ENCODE peak calls at places on chromosomes 2 and 18, in six cellular contexts. C is tibial artery; B is prostate gland; Q is cardiac muscle cell; D is uterus; N is CD8-positive, alpha-beta T cell. U is an unnamed sample. For H3K4me1, the result is how much of the 10 kb centered on the place peaks cover.

GRCh38 chr2:200756618-200757321 is 54.9 kb upstream of the BZW1 start:
- DNase-seq in C (no peak), N (no peak), B (no peak), D (no peak), Q (peak), U (peak)

GRCh38 chr2:230347659-230348305 is 20.8 kb downstream of the SP140L start:
- DNase-seq in D (no peak), N (no peak), Q (peak), C (no peak), B (no peak), U (no peak)

GRCh38 chr2:14340703-14341102 is 291.8 kb upstream of the LRATD1 start:
- DNase-seq in N (no peak), Q (no peak), B (no peak), D (no peak), C (no peak), U (no peak)

GRCh38 chr2:203830294-203831055 is 37.1 kb upstream of the CTLA4 start:
- DNase-seq in D (no peak), B (no peak), Q (no peak), N (no peak), C (no peak), U (no peak)

GRCh38 chr2:187842978-187843847 is 289.0 kb upstream of the TFPI start:
- DNase-seq in N (no peak), Q (peak), C (no peak), B (no peak), D (no peak), U (no peak)

GRCh38 chr2:235444101-235444597 is 49.7 kb upstream of the AGAP1 start:
- DNase-seq in N (no peak), C (no peak), Q (no peak), B (no peak), D (no peak), U (no peak)

GRCh38 chr2:160426604-160427003 is 67.0 kb downstream of the RBMS1 start:
- DNase-seq in C (no peak), D (no peak), Q (no peak), N (no peak), B (no peak), U (no peak)

GRCh38 chr2:111148225-111148873 is 27.6 kb downstream of the BCL2L11 start:
- DNase-seq in C (no peak), B (no peak), D (no peak), N (no peak), Q (no peak), U (no peak)

GRCh38 chr2:163610817-163611556 is 124.8 kb downstream of the FIGN start:
- DNase-seq in N (no peak), Q (no peak), B (peak), C (no peak), D (no peak), U (peak)

GRCh38 chr18:2441544-2441943 is 129.8 kb downstream of the METTL4 start:
- DNase-seq in Q (no peak), N (no peak), C (no peak), B (no peak), D (no peak), U (no peak)

GRCh38 chr2:232488097-232488711 is 570 bp upstream of the ECEL1 start:
- DNase-seq in D (no peak), N (no peak), Q (no peak), B (no peak), C (no peak), U (peak)

GRCh38 chr2:111657351-111657975 is 226.5 kb downstream of the ANAPC1 start:
- DNase-seq in Q (no peak), N (no peak), C (no peak), D (no peak), B (no peak), U (no peak)

GRCh38 chr2:237181844-237182243 is 96.2 kb downstream of the COPS8 start:
- DNase-seq in D (peak), B (no peak), C (no peak), Q (peak), N (no peak), U (no peak)

GRCh38 chr2:78896536-78896935 is 129.0 kb upstream of the REG3G start:
- DNase-seq in D (no peak), Q (no peak), B (no peak), C (no peak), N (no peak), U (no peak)

GRCh38 chr18:37684590-37684989 is 119.0 kb upstream of the CELF4 start:
- DNase-seq in Q (no peak), C (no peak), N (no peak), D (no peak), B (no peak), U (peak)

GRCh38 chr18:6979954-6980353 is 137.6 kb downstream of the LAMA1 start:
- DNase-seq in C (no peak), Q (no peak), D (no peak), B (no peak), N (no peak), U (no peak)

DNA sequence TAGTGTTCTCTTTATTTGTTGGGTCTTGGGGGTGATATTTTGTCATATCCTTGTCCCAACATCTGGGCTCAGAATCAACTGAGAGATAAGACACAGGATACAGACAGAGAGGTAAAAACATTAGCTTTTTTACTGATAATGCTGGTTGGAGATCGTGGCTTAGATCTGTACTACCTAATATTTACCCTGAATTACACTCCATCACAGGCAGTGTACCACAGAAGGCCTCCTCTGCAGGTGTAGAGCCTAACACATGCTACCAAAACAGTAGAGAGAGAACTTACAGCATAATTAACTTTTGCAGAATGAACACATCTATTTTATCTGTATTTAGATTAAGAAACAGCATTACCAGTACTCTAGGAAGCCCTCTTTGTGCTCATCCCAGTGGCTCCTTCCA is 6.8 kb downstream of the AGPS start:
- DNase-seq in N (no peak), D (no peak), Q (no peak), C (no peak), B (no peak), U (no peak)
- H3K4me1 ChIP-seq in N (under half), D (under half), Q (under half), C (under half), B (under half), U (under half)

GRCh38 chr2:129777757-129778607 is 201.5 kb upstream of the RAB6C start:
- DNase-seq in C (no peak), D (no peak), Q (no peak), N (no peak), B (no peak), U (peak)
- H3K4me1 ChIP-seq in C (under half), D (under half), Q (under half), N (under half), B (under half), U (under half)

GRCh38 chr18:13543811-13544732 is 182.3 kb downstream of the FAM210A start:
- DNase-seq in B (no peak), Q (no peak), D (no peak), N (no peak), C (no peak), U (no peak)

GRCh38 chr18:13540783-13541182 is 185.6 kb downstream of the FAM210A start:
- DNase-seq in D (no peak), Q (no peak), B (no peak), C (no peak), N (peak), U (no peak)

GRCh38 chr18:13541621-13542519 is 184.5 kb downstream of the FAM210A start:
- DNase-seq in B (peak), C (no peak), Q (no peak), D (peak), N (no peak), U (no peak)

GRCh38 chr18:13543144-13543543 is 183.2 kb downstream of the FAM210A start:
- DNase-seq in D (no peak), Q (no peak), C (no peak), N (peak), B (no peak), U (no peak)

DNA sequence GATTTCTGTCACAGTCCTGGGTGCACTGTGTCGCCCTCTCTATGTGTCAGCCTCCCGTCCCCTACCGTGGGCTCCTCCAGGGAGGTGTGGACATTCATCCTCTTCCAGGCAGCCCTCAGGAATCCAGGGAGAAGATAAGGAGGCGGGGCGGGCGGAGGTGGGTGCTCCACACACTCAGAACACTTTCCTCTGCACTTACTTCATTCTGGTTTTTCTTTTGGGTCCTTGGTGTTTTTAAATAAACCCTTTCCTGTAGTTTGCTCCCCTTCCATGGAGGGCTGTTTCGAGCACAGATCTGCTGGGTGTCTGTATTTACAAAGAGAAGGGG is 183.9 kb downstream of the FAM210A start:
- DNase-seq in C (no peak), D (no peak), B (no peak), Q (no peak), N (no peak), U (no peak)
- H3K4me1 ChIP-seq in C (under half), D (under half), B (under half), Q (under half), N (under half), U (under half)

DNA sequence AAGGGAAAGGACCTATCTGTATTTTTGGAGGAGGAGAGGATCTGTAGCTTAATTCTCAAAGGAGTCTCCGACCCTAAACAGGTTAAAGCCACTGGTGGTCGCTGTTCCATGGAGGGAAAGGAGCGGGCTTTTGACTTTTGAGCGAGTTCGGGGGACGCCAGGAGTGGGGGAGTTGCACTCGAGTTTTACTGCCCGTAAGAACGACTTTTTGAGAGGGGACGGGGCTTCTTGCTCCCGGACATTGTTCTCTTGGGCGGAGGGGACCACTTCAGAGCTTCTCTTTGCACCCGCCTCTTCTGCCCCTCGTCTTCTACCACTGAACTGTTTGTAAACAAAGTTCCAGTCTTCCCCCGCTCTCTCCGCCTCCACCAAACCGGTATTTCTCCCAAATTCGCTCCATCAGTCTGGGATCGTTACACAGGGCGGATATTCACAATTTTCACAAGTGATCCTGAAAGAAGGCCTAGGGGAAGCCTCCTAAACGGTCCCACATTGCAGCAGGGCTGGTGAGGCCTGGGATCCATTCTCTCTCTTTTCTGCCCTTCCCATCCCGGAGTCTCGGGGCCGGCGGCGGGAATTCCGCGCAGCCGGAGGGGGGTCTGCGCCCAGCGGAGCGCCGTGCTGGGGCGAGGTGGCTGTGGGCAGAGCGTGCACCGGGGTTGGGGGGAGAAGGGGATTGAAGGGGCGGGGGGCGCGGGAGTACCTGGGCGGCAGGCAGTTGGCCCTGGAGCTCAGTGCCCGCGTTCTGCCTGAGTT is 6.6 kb downstream of the DLX2 start:
- DNase-seq in Q (no peak), B (no peak), D (no peak), C (no peak), N (no peak), U (no peak)
- H3K4me1 ChIP-seq in Q (under half), B (under half), D (under half), C (half or more), N (half or more), U (under half)

GRCh38 chr2:95058989-95059601 is 33.6 kb downstream of the MAL start:
- DNase-seq in N (no peak), B (no peak), Q (no peak), C (no peak), D (no peak), U (no peak)

GRCh38 chr2:95057535-95058453 is 32.3 kb downstream of the MAL start:
- DNase-seq in Q (no peak), N (no peak), D (no peak), B (no peak), C (peak), U (no peak)

GRCh38 chr2:95058466-95058988 is 33.0 kb downstream of the MAL start:
- DNase-seq in D (no peak), B (no peak), N (no peak), C (no peak), Q (no peak), U (no peak)

GRCh38 chr2:95056044-95056443 is 30.5 kb downstream of the MAL start:
- DNase-seq in N (no peak), D (no peak), C (no peak), B (no peak), Q (no peak), U (no peak)

GRCh38 chr2:95056461-95057459 is 31.3 kb downstream of the MAL start:
- DNase-seq in Q (no peak), D (no peak), N (no peak), C (peak), B (no peak), U (no peak)
- H3K4me1 ChIP-seq in Q (under half), D (under half), N (half or more), C (under half), B (under half), U (under half)

GRCh38 chr2:149006883-149007543 is 31.5 kb upstream of the LYPD6B start:
- DNase-seq in N (no peak), C (no peak), D (no peak), Q (no peak), B (peak), U (no peak)
- H3K4me1 ChIP-seq in N (under half), C (under half), D (under half), Q (under half), B (under half), U (under half)

GRCh38 chr18:21291106-21291505 is 49.1 kb downstream of the GREB1L start:
- DNase-seq in N (no peak), C (no peak), B (no peak), D (no peak), Q (no peak), U (no peak)

GRCh38 chr18:21295101-21295500 is 53.1 kb downstream of the GREB1L start:
- DNase-seq in B (no peak), C (no peak), D (no peak), N (no peak), Q (no peak), U (no peak)

GRCh38 chr18:21296045-21296444 is 54.0 kb downstream of the GREB1L start:
- DNase-seq in B (no peak), Q (no peak), D (no peak), C (no peak), N (no peak), U (no peak)

GRCh38 chr18:21289843-21290242 is 47.8 kb downstream of the GREB1L start:
- DNase-seq in B (no peak), Q (no peak), D (no peak), C (no peak), N (no peak), U (no peak)

DNA sequence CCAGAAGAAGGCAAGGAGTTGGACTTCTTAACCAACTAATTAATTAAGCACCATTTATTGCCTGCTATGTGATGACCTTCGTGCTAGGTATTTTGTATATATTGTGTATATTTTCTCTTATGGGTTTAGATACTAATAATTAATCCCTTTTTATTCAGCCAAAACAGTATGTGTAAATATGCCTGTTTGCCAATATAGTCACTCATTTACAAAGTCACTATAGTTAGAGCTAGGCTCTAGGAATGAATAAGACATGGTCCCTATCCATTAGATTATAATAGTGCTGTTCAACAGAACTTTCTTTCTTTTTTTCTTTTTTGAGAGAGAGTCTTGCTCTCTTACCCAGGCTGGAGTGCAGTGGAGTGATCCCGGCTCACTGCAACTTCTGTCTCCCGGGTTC is 51.4 kb downstream of the GREB1L start:
- DNase-seq in Q (no peak), N (no peak), B (no peak), D (no peak), C (no peak), U (no peak)
- H3K4me1 ChIP-seq in Q (under half), N (under half), B (under half), D (under half), C (under half), U (under half)

DNA sequence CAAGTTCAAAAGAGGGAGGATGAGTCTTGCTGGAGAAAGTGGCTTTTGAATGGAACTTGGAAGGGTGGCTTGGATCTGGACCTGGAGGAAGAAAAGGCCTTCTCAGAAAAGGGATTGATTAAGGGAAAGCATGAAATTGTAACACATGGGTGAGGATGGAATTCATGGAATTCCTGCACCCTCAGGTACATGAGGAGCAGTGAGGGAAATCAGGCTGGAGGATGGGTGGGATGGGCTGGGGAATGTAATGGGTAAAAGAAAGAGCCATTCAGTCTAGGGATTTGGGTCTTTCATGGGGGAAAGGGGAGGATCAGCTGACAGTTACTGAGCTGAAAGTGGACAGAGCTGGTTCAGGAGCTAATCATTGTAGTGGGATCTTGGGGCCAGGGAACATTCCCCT is 51.2 kb upstream of the HAAO start:
- DNase-seq in D (peak), C (no peak), B (no peak), Q (no peak), N (no peak), U (no peak)
- H3K4me1 ChIP-seq in D (under half), C (half or more), B (under half), Q (under half), N (under half), U (under half)

DNA sequence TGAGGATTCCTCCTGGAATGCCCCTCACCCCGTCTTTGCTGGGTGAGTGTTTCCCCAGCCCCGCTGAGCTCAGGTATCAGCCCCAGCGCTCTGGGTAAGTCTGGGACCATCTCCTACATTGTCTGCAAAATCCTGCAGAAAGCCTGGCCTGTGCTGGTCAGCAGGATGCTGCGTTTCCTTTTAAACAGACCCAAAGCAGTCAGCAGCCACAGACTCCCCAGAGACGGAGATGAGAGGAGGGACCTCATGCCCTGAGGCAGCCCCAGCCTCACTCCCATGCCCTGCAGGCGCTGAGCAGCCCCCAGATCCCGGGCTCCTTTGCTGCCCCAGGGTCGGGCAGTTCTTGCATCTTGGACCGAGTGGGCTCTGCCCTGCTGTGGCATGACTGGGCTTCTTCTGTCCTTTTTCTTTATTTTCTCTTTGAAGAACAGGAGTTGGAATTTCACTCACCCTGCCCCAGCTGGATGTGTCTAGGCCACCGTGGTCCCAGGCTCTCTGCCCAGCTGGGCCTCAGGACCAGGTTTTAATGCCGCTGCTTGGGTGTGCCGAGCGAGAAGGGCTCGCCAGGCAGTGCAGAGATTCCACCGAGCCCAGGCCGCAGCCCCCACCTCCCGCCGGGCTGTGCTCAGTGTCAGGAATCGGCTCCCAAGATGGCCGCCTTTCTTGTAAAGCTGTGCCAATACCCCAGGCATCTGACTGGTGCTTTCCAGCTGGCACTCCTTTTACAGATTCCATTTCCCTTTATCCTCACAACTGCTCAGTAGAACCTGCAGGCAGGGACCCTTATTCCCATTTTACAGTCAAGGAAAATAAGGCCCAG is 43.6 kb downstream of the ODC1 start:
- DNase-seq in Q (no peak), N (no peak), D (no peak), C (no peak), B (peak), U (no peak)
- H3K4me1 ChIP-seq in Q (under half), N (half or more), D (under half), C (half or more), B (under half), U (under half)